ENCODE peak calls at places on chromosomes 3 and 15, in six cellular contexts. J is sciatic nerve, C is NCI-H2029, F is GM03348, Q is heart left ventricle, W is astrocyte of the spinal cord. P is an unnamed sample.

GRCh38 chr3:59237121-59237520 is 187.3 kb upstream of the CFAP20DC start:
- DNase-seq in Q (no peak), C (no peak), J (no peak), F (peak; percentile 59), W (peak; percentile 36), P (no peak)

GRCh38 chr3:56468184-56469106 is at the start of gene ERC2:
- DNase-seq in W (peak; percentile 32), F (peak; percentile 62), J (peak; percentile 59), Q (peak; percentile 61), C (no peak), P (peak; percentile 38)

GRCh38 chr3:72336821-72337479 is 511.3 kb downstream of the SHQ1 start:
- DNase-seq in Q (peak; percentile 91), W (peak; percentile 65), F (peak; percentile 64), C (peak; percentile 57), J (peak; percentile 74), P (peak; percentile 61)

GRCh38 chr3:48367201-48367600 is 4.8 kb upstream of the FBXW12 start:
- DNase-seq in C (peak; percentile 20), W (no peak), F (no peak), Q (no peak), J (no peak), P (no peak)

GRCh38 chr3:190849607-190850006 is 12.9 kb downstream of the GMNC start:
- DNase-seq in F (no peak), J (no peak), W (no peak), C (no peak), Q (no peak), P (peak; percentile 2)

GRCh38 chr3:56467108-56467507 is 1.2 kb downstream of the ERC2 start:
- DNase-seq in W (peak; percentile 91), C (peak; percentile 78), F (no peak), J (no peak), Q (no peak), P (peak; percentile 63)

GRCh38 chr3:129994883-129995559 is 20.5 kb downstream of the TRH start:
- DNase-seq in W (no peak), F (no peak), C (no peak), J (no peak), Q (no peak), P (no peak)

GRCh38 chr3:16252988-16253387 is 11.8 kb downstream of the DPH3 start:
- DNase-seq in C (no peak), J (no peak), W (no peak), Q (no peak), F (no peak), P (no peak)

GRCh38 chr3:40843851-40844548 is 319.2 kb downstream of the ZNF621 start:
- DNase-seq in C (no peak), W (no peak), J (no peak), F (no peak), Q (no peak), P (no peak)

GRCh38 chr3:152268501-152269422 is at the start of gene MBNL1:
- DNase-seq in W (peak; percentile 87), C (peak; percentile 84), J (peak; percentile 88), Q (peak; percentile 89), F (peak; percentile 73), P (peak; percentile 87)

GRCh38 chr15:45117327-45118130 is 3.4 kb downstream of the DUOXA2 start:
- DNase-seq in J (no peak), Q (no peak), F (no peak), C (no peak), W (no peak), P (no peak)

GRCh38 chr3:111314146-111314873 is 227.7 kb upstream of the CD96 start:
- DNase-seq in W (peak; percentile 19), J (no peak), C (no peak), Q (no peak), F (no peak), P (no peak)

GRCh38 chr15:80825361-80826030 is 46.3 kb downstream of the CEMIP start:
- DNase-seq in J (no peak), W (peak; percentile 77), C (no peak), F (peak; percentile 66), Q (no peak), P (no peak)

GRCh38 chr3:61354604-61355003 is 103.4 kb upstream of the FHIT start:
- DNase-seq in Q (no peak), C (no peak), J (no peak), W (no peak), F (no peak), P (no peak)

GRCh38 chr3:152713989-152714388 is 120.9 kb upstream of the P2RY1 start:
- DNase-seq in F (no peak), Q (no peak), C (no peak), J (no peak), W (no peak), P (peak; percentile 3)

GRCh38 chr15:85543741-85544155 is 163.3 kb downstream of the AKAP13 start:
- DNase-seq in C (peak; percentile 71), Q (peak; percentile 74), W (no peak), J (peak; percentile 73), F (no peak), P (peak; percentile 13)

GRCh38 chr3:73614385-73614784 is 10.4 kb downstream of the PDZRN3 start:
- DNase-seq in F (peak; percentile 69), C (no peak), W (peak; percentile 87), J (no peak), Q (no peak), P (peak; percentile 88)

GRCh38 chr15:39534996-39535395 is 45.9 kb upstream of the THBS1 start:
- DNase-seq in C (no peak), F (no peak), W (no peak), Q (no peak), J (no peak), P (no peak)

GRCh38 chr3:188267790-188268333 is 113.9 kb downstream of the LPP start:
- DNase-seq in J (no peak), Q (no peak), F (no peak), C (no peak), W (no peak), P (no peak)

GRCh38 chr3:63931290-63931689 is 19.1 kb upstream of the SCAANT1 start:
- DNase-seq in F (no peak), C (no peak), J (no peak), Q (no peak), W (no peak), P (no peak)

GRCh38 chr15:60795889-60796288 is 316.9 kb upstream of the ICE2 start:
- DNase-seq in Q (no peak), C (no peak), J (no peak), W (no peak), F (no peak), P (no peak)

P was measured in fibroblast of lung.